ENCODE peak calls at places on chromosomes 16 and 17, in ten cellular contexts. S is suprapubic skin, J is stomach, V is HCT116, K is GM23338, E is prostate gland, L is upper lobe of left lung, Z is endothelial cell of umbilical vein, A is K562, P is sigmoid colon. N is an unnamed sample.

GRCh38 chr17:4945176-4945943 is 3.0 kb downstream of the PFN1 start:
- DNase-seq in S (peak; percentile 91), V (peak; percentile 82), K (peak; percentile 53), P (peak; percentile 93), E (peak; percentile 47), A (peak; percentile 39), J (peak; percentile 79), L (no peak), Z (peak; percentile 77), N (peak; percentile 81)

GRCh38 chr16:28494141-28494851 is at the start of gene APOBR:
- DNase-seq in A (peak; percentile 39), K (no peak), V (no peak), Z (no peak), S (no peak), E (no peak), L (peak; percentile 83), P (no peak), J (peak; percentile 58), N (peak; percentile 30)

GRCh38 chr17:60095830-60096229 is 17.1 kb upstream of the HEATR6 start:
- DNase-seq in J (no peak), L (no peak), A (no peak), S (no peak), V (no peak), E (no peak), P (no peak), Z (no peak), K (no peak), N (no peak)

GRCh38 chr17:10797848-10798328 is 6.0 kb downstream of the TMEM238L start:
- DNase-seq in S (peak; percentile 62), E (no peak), P (no peak), K (no peak), L (no peak), A (no peak), Z (no peak), J (no peak), V (no peak), N (no peak)

GRCh38 chr17:13228225-13228624 is 210.4 kb upstream of the ELAC2 start:
- DNase-seq in Z (no peak), P (no peak), K (no peak), A (no peak), L (no peak), J (no peak), V (no peak), E (no peak), S (no peak), N (no peak)

GRCh38 chr17:79071161-79071560 is 3.5 kb upstream of the ENGASE start:
- DNase-seq in L (no peak), K (no peak), A (no peak), P (peak; percentile 27), J (no peak), V (no peak), S (no peak), Z (no peak), E (no peak), N (no peak)

GRCh38 chr17:14396542-14396941 is 95.7 kb downstream of the HS3ST3B1 start:
- DNase-seq in A (no peak), Z (no peak), J (no peak), K (no peak), S (no peak), P (no peak), E (no peak), L (no peak), V (no peak), N (no peak)

GRCh38 chr17:66636111-66636510 is 198.8 kb upstream of the CACNG5 start:
- DNase-seq in Z (no peak), S (no peak), L (no peak), P (no peak), J (no peak), E (no peak), A (no peak), V (no peak), K (no peak), N (no peak)

GRCh38 chr16:73053379-73054130 is 5.6 kb upstream of the ZFHX3 start:
- DNase-seq in L (peak; percentile 26), P (peak; percentile 70), A (no peak), Z (peak; percentile 86), V (peak; percentile 55), K (peak; percentile 72), S (no peak), E (no peak), J (no peak), N (no peak)
- H3K4me1 ChIP-seq in L (peaks cover 42% of the 10 kb centered on the region), P (peaks cover 83% of the 10 kb centered on the region), A (peaks cover 9% of the 10 kb centered on the region), Z (peaks cover 63% of the 10 kb centered on the region), V (peaks cover 52% of the 10 kb centered on the region), K (peaks cover 89% of the 10 kb centered on the region), S (peaks cover 47% of the 10 kb centered on the region), E (peaks cover 40% of the 10 kb centered on the region), J (peaks cover 86% of the 10 kb centered on the region), N (peaks cover 3% of the 10 kb centered on the region)

DNA sequence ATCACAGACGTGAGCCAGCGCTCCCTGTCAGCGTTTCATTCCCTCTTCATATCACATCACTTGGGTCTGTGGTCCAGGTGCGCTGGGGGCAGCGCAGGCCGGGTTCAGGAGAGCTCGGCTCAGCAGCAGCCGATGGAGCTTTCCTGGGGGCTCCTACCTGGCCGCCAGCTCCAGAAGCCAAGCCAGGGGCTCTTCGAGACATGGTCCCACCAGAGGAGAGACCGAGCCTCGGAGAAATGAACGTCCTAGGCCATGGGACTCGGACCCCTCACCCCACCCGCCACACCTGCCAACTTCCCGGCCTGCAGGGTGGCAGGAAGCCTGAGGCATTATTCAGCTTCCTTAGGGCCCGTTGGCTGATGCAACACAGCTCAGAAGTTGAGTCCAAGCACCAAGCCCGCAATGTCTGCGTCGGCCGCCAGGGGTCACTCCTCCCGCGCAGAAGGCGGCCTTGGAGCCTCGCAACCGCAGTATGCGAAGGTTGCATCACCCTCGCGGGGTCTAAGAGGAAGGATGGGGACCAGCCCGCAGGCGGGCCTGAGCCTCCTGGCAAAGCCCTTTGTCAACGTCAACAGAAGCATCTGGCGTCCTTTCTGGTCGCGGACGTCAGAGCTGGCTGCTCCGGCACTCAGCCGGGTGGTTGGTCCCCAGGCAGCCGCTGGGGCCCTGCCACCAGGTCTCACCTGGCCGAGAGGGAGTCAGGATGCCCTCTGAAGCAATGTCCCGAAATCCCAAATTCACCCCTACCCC is 13.2 kb upstream of the KLHDC4 start:
- DNase-seq in Z (peak; percentile 95), V (peak; percentile 94), A (peak; percentile 84), S (peak; percentile 91), J (peak; percentile 94), P (peak; percentile 95), E (peak; percentile 68), L (peak; percentile 99), K (peak; percentile 97), N (peak; percentile 87)
- TF ChIP-seq POLR2AphosphoS5 in Z (peak; percentile 93), V (peak; percentile 65), A (no peak), S (peak; percentile 84), J (peak; percentile 91), P (no peak), E (peak; percentile 70), L (peak; percentile 80), K (peak; percentile 50), N (peak; percentile 90)

GRCh38 chr17:76922967-76923366 is 54.8 kb downstream of the MGAT5B start:
- DNase-seq in S (no peak), P (no peak), J (no peak), A (no peak), K (no peak), V (no peak), Z (no peak), L (no peak), E (no peak), N (no peak)

GRCh38 chr17:76920364-76921139 is 52.3 kb downstream of the MGAT5B start:
- DNase-seq in A (no peak), J (no peak), V (no peak), S (no peak), Z (no peak), K (no peak), L (no peak), E (no peak), P (no peak), N (no peak)

GRCh38 chr17:76922084-76922483 is 53.9 kb downstream of the MGAT5B start:
- DNase-seq in K (no peak), P (no peak), L (no peak), V (no peak), J (no peak), S (no peak), Z (no peak), E (no peak), A (no peak), N (no peak)

GRCh38 chr17:76923491-76923890 is 55.3 kb downstream of the MGAT5B start:
- DNase-seq in S (no peak), A (no peak), V (no peak), J (no peak), K (no peak), E (no peak), L (no peak), P (no peak), Z (no peak), N (no peak)

DNA sequence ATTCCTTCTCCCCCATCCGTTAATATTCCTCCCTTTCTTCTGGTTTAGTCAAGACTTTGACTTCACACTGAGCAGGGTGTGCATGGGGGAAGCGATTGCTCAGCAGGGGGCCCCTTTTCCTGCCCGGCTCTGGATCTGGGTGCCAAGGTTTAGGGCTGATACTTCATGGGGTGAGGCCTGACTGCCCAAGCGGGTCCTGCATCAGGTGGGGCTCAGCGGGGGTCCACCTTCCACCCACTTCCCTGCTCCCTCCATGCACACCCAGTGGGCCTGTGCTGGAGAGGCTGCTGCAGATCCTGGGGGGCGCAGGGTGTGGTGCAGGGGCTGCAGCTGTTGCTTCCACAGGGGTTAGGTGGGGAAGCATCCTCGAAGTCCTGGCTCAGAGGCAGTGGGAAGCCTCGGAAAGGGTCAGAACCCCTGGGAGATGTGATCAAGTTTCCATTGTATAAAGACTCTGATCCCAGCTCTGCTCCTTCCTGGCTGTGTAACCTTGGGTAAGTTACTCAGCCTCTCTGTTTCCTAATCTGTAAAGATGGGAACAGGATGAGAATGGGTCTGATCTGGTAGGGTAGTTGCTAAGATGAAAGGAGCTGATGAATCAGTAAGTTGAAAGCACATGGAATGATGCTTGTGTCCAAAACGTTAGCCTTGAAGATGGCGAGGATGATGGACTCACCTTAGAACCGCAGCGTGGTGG is 53.3 kb downstream of the MGAT5B start:
- DNase-seq in P (no peak), V (no peak), A (no peak), S (no peak), Z (no peak), E (no peak), J (no peak), K (no peak), L (peak; percentile 45), N (no peak)
- H3K4me1 ChIP-seq in P (peaks cover 9% of the 10 kb centered on the region), V (peaks cover 4% of the 10 kb centered on the region), A (no peaks in the 10 kb centered on the region), S (no peaks in the 10 kb centered on the region), Z (no peaks in the 10 kb centered on the region), E (no peaks in the 10 kb centered on the region), J (no peaks in the 10 kb centered on the region), K (no peaks in the 10 kb centered on the region), L (no peaks in the 10 kb centered on the region), N (no peaks in the 10 kb centered on the region)

DNA sequence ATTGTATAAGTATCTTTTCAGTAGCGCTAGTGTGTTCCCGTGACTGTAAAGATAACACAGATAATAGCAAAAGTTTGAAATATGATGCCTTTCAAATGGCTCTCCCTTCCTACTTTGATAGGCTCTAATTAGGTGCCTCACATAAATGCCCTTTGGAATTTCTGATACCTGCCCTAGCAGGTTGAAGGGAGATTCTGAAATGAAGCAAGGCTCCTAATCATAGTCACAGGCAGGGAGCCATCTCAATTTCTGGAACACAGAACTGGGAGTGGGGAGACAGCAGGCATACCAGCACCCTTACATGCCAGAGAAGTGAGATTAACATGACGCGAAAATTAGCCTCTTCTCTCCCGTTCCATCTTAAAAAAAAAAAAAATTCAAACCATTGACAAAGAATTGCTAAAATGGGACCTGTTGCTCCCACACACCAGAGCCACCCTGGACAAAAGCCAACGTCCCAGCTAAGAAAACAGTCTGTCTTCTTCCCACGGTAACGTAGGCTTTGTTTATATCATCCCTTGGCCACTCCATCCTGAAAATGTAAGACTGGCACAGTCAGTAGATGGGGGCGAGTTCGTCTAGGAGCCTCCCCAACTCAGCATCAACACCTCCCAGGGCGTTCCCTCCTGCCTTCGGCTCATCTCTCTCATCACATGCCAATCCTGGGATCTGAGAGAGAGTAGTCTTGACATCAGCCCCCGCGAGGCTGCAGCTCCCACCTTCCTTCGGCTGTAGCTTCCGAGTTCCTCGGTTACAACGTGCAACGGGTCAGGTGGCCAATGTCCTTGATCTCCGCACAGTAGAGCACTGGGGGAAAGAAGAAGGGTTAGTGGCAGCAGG is 1.1 kb downstream of the RNF227 start:
- DNase-seq in P (peak; percentile 80), L (no peak), V (no peak), J (no peak), Z (peak; percentile 67), A (no peak), S (no peak), E (peak; percentile 59), K (no peak), N (no peak)
- TF ChIP-seq POLR2AphosphoS5 in P (no peak), L (no peak), V (no peak), J (no peak), Z (no peak), A (no peak), S (peak; percentile 13), E (no peak), K (no peak), N (no peak)